ENCODE peak calls at places on chromosomes 4 and X, in five cellular contexts. One of them, this sample, is unnamed.

GRCh38 chr4:780730-781492 is 45.0 kb downstream of the CPLX1 start:
- DNase-seq in endothelial cell of umbilical vein: peak
- DNase-seq in HCT116: no peak
- DNase-seq in K562: no peak
- DNase-seq in SK-N-SH: peak
- DNase-seq in this sample: no peak

GRCh38 chr4:175435437-175435836 is 376.6 kb downstream of the GPM6A start:
- DNase-seq in endothelial cell of umbilical vein: no peak
- DNase-seq in K562: no peak
- DNase-seq in SK-N-SH: peak
- DNase-seq in HCT116: no peak
- DNase-seq in this sample: no peak

GRCh38 chr4:83114576-83114975 is at the start of gene PLAC8:
- DNase-seq in HCT116: no peak
- DNase-seq in endothelial cell of umbilical vein: no peak
- DNase-seq in SK-N-SH: no peak
- DNase-seq in K562: no peak
- DNase-seq in this sample: no peak

GRCh38 chrX:101417190-101417589 is 9.2 kb downstream of the HNRNPH2 start:
- DNase-seq in K562: peak
- DNase-seq in SK-N-SH: no peak
- DNase-seq in endothelial cell of umbilical vein: no peak
- DNase-seq in HCT116: no peak
- DNase-seq in this sample: no peak

GRCh38 chr4:76956961-76957738 is 7.6 kb downstream of the SEPTIN11 start:
- DNase-seq in SK-N-SH: no peak
- DNase-seq in K562: no peak
- DNase-seq in HCT116: no peak
- DNase-seq in endothelial cell of umbilical vein: no peak
- DNase-seq in this sample: no peak

GRCh38 chr4:88753658-88754431 is 56.2 kb upstream of the NAP1L5 start:
- DNase-seq in endothelial cell of umbilical vein: no peak
- DNase-seq in K562: no peak
- DNase-seq in HCT116: no peak
- DNase-seq in SK-N-SH: no peak
- DNase-seq in this sample: no peak

GRCh38 chr4:48340276-48340904 is 939 bp upstream of the SLAIN2 start:
- DNase-seq in SK-N-SH: no peak
- DNase-seq in HCT116: no peak
- DNase-seq in K562: peak
- DNase-seq in endothelial cell of umbilical vein: no peak
- DNase-seq in this sample: no peak

GRCh38 chr4:159360549-159360948 is 257.7 kb downstream of the RAPGEF2 start:
- DNase-seq in HCT116: no peak
- DNase-seq in endothelial cell of umbilical vein: peak
- DNase-seq in K562: no peak
- DNase-seq in SK-N-SH: no peak
- DNase-seq in this sample: no peak

GRCh38 chr4:78024692-78025091 is 32.4 kb upstream of the FRAS1 start:
- DNase-seq in endothelial cell of umbilical vein: peak
- DNase-seq in K562: no peak
- DNase-seq in SK-N-SH: no peak
- DNase-seq in HCT116: no peak
- DNase-seq in this sample: no peak

GRCh38 chr4:147651563-147651962 is 32.4 kb downstream of the PRMT9 start:
- DNase-seq in K562: no peak
- DNase-seq in endothelial cell of umbilical vein: no peak
- DNase-seq in SK-N-SH: no peak
- DNase-seq in HCT116: no peak
- DNase-seq in this sample: no peak

GRCh38 chrX:143536176-143536575 is 18.9 kb upstream of the SPANXN3 start:
- DNase-seq in HCT116: no peak
- DNase-seq in endothelial cell of umbilical vein: no peak
- DNase-seq in SK-N-SH: no peak
- DNase-seq in K562: no peak
- DNase-seq in this sample: no peak

GRCh38 chrX:16479206-16479869 is 170.6 kb upstream of the S100G start:
- DNase-seq in HCT116: no peak
- DNase-seq in endothelial cell of umbilical vein: peak
- DNase-seq in K562: no peak
- DNase-seq in SK-N-SH: no peak
- DNase-seq in this sample: no peak

GRCh38 chr4:142264961-142265360 is 581.1 kb downstream of the INPP4B start:
- DNase-seq in endothelial cell of umbilical vein: no peak
- DNase-seq in SK-N-SH: no peak
- DNase-seq in K562: no peak
- DNase-seq in HCT116: no peak
- DNase-seq in this sample: no peak

GRCh38 chr4:10715135-10715534 is 30.6 kb upstream of the CLNK start:
- DNase-seq in SK-N-SH: no peak
- DNase-seq in endothelial cell of umbilical vein: no peak
- DNase-seq in K562: no peak
- DNase-seq in HCT116: no peak
- DNase-seq in this sample: no peak

GRCh38 chrX:149631293-149632165 is at the start of gene TMEM185A:
- DNase-seq in endothelial cell of umbilical vein: peak
- DNase-seq in SK-N-SH: peak
- DNase-seq in K562: peak
- DNase-seq in HCT116: peak
- DNase-seq in this sample: no peak

GRCh38 chrX:109886122-109886761 is 116.7 kb upstream of the TMEM164 start:
- DNase-seq in SK-N-SH: peak
- DNase-seq in K562: peak
- DNase-seq in HCT116: peak
- DNase-seq in endothelial cell of umbilical vein: peak
- DNase-seq in this sample: no peak

GRCh38 chrX:125003746-125004446 is 315.8 kb upstream of the TEX13C start:
- DNase-seq in endothelial cell of umbilical vein: no peak
- DNase-seq in SK-N-SH: no peak
- DNase-seq in HCT116: no peak
- DNase-seq in K562: no peak
- DNase-seq in this sample: no peak

GRCh38 chrX:11285661-11286060 is 7.6 kb upstream of the AMELX start:
- DNase-seq in K562: no peak
- DNase-seq in SK-N-SH: no peak
- DNase-seq in HCT116: no peak
- DNase-seq in endothelial cell of umbilical vein: no peak
- DNase-seq in this sample: no peak

GRCh38 chr4:5751918-5752802 is 41.2 kb downstream of the EVC start:
- DNase-seq in HCT116: no peak
- DNase-seq in K562: no peak
- DNase-seq in endothelial cell of umbilical vein: peak
- DNase-seq in SK-N-SH: no peak
- DNase-seq in this sample: no peak

GRCh38 chrX:141879616-141880015 is 24.1 kb upstream of the MAGEC1 start:
- DNase-seq in endothelial cell of umbilical vein: no peak
- DNase-seq in K562: no peak
- DNase-seq in HCT116: no peak
- DNase-seq in SK-N-SH: no peak
- DNase-seq in this sample: no peak

GRCh38 chr4:73303711-73304110 is 45.1 kb upstream of the ANKRD17 start:
- DNase-seq in HCT116: no peak
- DNase-seq in K562: no peak
- DNase-seq in endothelial cell of umbilical vein: no peak
- DNase-seq in SK-N-SH: no peak
- DNase-seq in this sample: no peak

GRCh38 chrX:18883234-18883960 is 100.5 kb downstream of the PHKA2 start:
- DNase-seq in HCT116: no peak
- DNase-seq in endothelial cell of umbilical vein: no peak
- DNase-seq in SK-N-SH: no peak
- DNase-seq in K562: no peak
- DNase-seq in this sample: no peak

GRCh38 chrX:106726485-106727437 is at the start of gene RNF128:
- DNase-seq in HCT116: peak
- DNase-seq in endothelial cell of umbilical vein: no peak
- DNase-seq in K562: no peak
- DNase-seq in SK-N-SH: peak
- DNase-seq in this sample: no peak

GRCh38 chrX:11724122-11725017 is 33.7 kb upstream of the MSL3 start:
- DNase-seq in SK-N-SH: peak
- DNase-seq in endothelial cell of umbilical vein: peak
- DNase-seq in K562: peak
- DNase-seq in HCT116: peak
- DNase-seq in this sample: no peak

GRCh38 chr4:143336828-143337599 is at the start of gene GAB1:
- DNase-seq in SK-N-SH: peak
- DNase-seq in K562: peak
- DNase-seq in endothelial cell of umbilical vein: peak
- DNase-seq in HCT116: no peak
- DNase-seq in this sample: no peak

GRCh38 chr4:26858035-26858918 is 2.4 kb upstream of the STIM2 start:
- DNase-seq in K562: peak
- DNase-seq in HCT116: no peak
- DNase-seq in SK-N-SH: peak
- DNase-seq in endothelial cell of umbilical vein: no peak
- DNase-seq in this sample: no peak

GRCh38 chr4:36290641-36291040 is 9.2 kb downstream of the DTHD1 start:
- DNase-seq in HCT116: no peak
- DNase-seq in endothelial cell of umbilical vein: no peak
- DNase-seq in K562: no peak
- DNase-seq in SK-N-SH: no peak
- DNase-seq in this sample: no peak

GRCh38 chr4:38090450-38091246 is 130.4 kb downstream of the PTTG2 start:
- DNase-seq in K562: no peak
- DNase-seq in SK-N-SH: no peak
- DNase-seq in HCT116: no peak
- DNase-seq in endothelial cell of umbilical vein: no peak
- DNase-seq in this sample: no peak
- H3K27ac ChIP-seq in K562: no peak
- H3K27ac ChIP-seq in SK-N-SH: peak
- H3K27ac ChIP-seq in HCT116: no peak
- H3K27ac ChIP-seq in endothelial cell of umbilical vein: no peak
- H3K27ac ChIP-seq in this sample: no peak

GRCh38 chr4:3834921-3835521 is 68.8 kb downstream of the ADRA2C start:
- DNase-seq in HCT116: no peak
- DNase-seq in SK-N-SH: no peak
- DNase-seq in K562: no peak
- DNase-seq in endothelial cell of umbilical vein: no peak
- DNase-seq in this sample: no peak
- H3K9ac ChIP-seq in HCT116: no peak
- H3K9ac ChIP-seq in SK-N-SH: no peak
- H3K9ac ChIP-seq in K562: no peak
- H3K9ac ChIP-seq in endothelial cell of umbilical vein: no peak
- H3K9ac ChIP-seq in this sample: no peak

GRCh38 chrX:13482764-13483552 is 86.4 kb upstream of the EGFL6 start:
- DNase-seq in endothelial cell of umbilical vein: no peak
- DNase-seq in SK-N-SH: no peak
- DNase-seq in HCT116: no peak
- DNase-seq in K562: no peak
- DNase-seq in this sample: no peak
- TF ChIP-seq POLR2AphosphoS5 in endothelial cell of umbilical vein: no peak
- TF ChIP-seq POLR2AphosphoS5 in SK-N-SH: no peak
- TF ChIP-seq POLR2AphosphoS5 in HCT116: no peak
- TF ChIP-seq POLR2AphosphoS5 in K562: no peak
- TF ChIP-seq POLR2AphosphoS5 in this sample: no peak

GRCh38 chrX:140360284-140360683 is 144.6 kb downstream of the SOX3 start:
- DNase-seq in SK-N-SH: no peak
- DNase-seq in endothelial cell of umbilical vein: no peak
- DNase-seq in K562: peak
- DNase-seq in HCT116: no peak
- DNase-seq in this sample: no peak

GRCh38 chrX:140360924-140361323 is 143.9 kb downstream of the SOX3 start:
- DNase-seq in endothelial cell of umbilical vein: no peak
- DNase-seq in SK-N-SH: no peak
- DNase-seq in HCT116: no peak
- DNase-seq in K562: no peak
- DNase-seq in this sample: no peak

DNA sequence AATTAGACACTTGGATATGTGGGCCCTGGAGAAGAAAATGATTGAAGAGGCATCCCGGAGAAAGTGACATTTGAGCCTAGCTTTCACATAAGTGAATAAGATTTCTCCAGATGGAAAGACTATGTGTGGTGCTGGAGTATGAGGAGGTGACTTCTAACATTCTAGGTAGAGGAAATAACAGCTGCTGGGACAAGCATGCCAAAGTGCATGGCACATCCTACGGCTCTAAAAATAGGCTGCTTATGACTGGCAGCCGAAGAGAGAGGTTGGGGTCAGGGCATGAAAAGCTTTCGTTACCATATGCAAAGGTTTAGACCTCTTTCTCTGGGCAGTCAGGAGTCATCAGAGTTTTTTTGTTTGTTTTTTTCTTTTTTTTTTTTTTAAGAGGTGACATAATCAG is 142.0 kb downstream of the SOX3 start:
- DNase-seq in K562: no peak
- DNase-seq in SK-N-SH: no peak
- DNase-seq in endothelial cell of umbilical vein: no peak
- DNase-seq in HCT116: no peak
- DNase-seq in this sample: no peak
- H3K27ac ChIP-seq in K562: no peak
- H3K27ac ChIP-seq in SK-N-SH: no peak
- H3K27ac ChIP-seq in endothelial cell of umbilical vein: no peak
- H3K27ac ChIP-seq in HCT116: no peak
- H3K27ac ChIP-seq in this sample: no peak

GRCh38 chr4:118773082-118773792 is 62.7 kb downstream of the SEC24D start:
- DNase-seq in SK-N-SH: no peak
- DNase-seq in K562: no peak
- DNase-seq in endothelial cell of umbilical vein: peak
- DNase-seq in HCT116: no peak
- DNase-seq in this sample: no peak
- H3K9ac ChIP-seq in SK-N-SH: no peak
- H3K9ac ChIP-seq in K562: no peak
- H3K9ac ChIP-seq in endothelial cell of umbilical vein: no peak
- H3K9ac ChIP-seq in HCT116: no peak
- H3K9ac ChIP-seq in this sample: no peak

This sample was measured in SK-N-MC.